ENCODE peak calls at places on chromosome 6, in six cellular contexts. M is GM23248, C is psoas muscle, Z is PC-9, O is caudate nucleus, H is brain microvascular endothelial cell. T is an unnamed sample.

GRCh38 chr6:109795994-109796555 is 105.0 kb downstream of the FIG4 start:
- DNase-seq in M (peak), C (no peak), Z (no peak), O (no peak), H (peak), T (no peak)

GRCh38 chr6:160398674-160399271 is 50.6 kb downstream of the SLC22A3 start:
- DNase-seq in M (peak), C (no peak), Z (no peak), O (no peak), H (peak), T (no peak)

GRCh38 chr6:72272958-72273357 is 348.9 kb upstream of the KCNQ5 start:
- DNase-seq in M (peak), C (no peak), Z (no peak), O (no peak), H (peak), T (no peak)

GRCh38 chr6:9204171-9204570 is 768.8 kb upstream of the SLC35B3 start:
- DNase-seq in M (peak), C (no peak), Z (peak), O (no peak), H (peak), T (no peak)

GRCh38 chr6:104754788-104755409 is 104.8 kb downstream of the HACE1 start:
- DNase-seq in M (no peak), C (no peak), Z (no peak), O (no peak), H (no peak), T (no peak)

GRCh38 chr6:66902457-66902856 is 1195.4 kb upstream of the EYS start:
- DNase-seq in M (no peak), C (no peak), Z (no peak), O (no peak), H (no peak), T (no peak)

GRCh38 chr6:3227363-3228045 is at the start of gene TUBB2B:
- DNase-seq in M (peak), C (peak), Z (no peak), O (peak), H (no peak), T (peak)

GRCh38 chr6:29517728-29518440 is 30.1 kb upstream of the MAS1L start:
- DNase-seq in M (no peak), C (no peak), Z (no peak), O (no peak), H (no peak), T (no peak)

GRCh38 chr6:85078071-85078470 is 313.7 kb upstream of the TBX18 start:
- DNase-seq in M (peak), C (no peak), Z (peak), O (no peak), H (peak), T (peak)

DNA sequence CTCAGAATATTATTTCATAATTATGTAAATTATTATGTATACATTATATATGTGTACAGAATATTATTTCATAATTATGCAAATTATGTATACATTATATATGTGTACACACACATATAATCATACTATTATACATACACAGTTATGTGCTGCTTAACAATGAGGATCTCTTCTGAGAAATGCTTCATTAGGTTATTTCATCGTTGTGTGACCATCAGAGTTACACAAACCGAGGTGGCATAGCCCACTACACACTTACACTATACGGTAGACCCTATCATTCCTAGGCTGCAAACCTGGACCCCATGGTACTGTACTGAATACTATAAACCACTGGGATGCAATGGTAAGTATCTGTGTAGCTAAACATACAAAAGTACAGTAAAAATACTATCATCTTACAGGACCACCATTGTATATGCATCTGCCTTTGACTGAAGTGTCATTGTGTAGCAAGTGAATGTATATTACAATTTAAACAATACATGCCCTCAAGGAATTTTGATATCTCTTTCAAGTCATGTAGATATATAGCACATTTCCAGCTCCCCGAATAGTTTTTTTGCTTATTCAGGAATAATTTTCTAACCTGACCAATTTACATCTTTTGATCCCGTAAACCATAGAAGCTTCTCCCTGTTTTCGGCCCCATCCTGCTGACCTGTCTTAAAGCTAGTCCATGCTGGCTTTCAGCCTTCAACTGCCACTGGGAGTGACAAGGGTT is 71.2 kb downstream of the TMEM170B start:
- DNase-seq in M (no peak), C (no peak), Z (no peak), O (no peak), H (no peak), T (no peak)
- H3K27ac ChIP-seq in M (peak), C (peak), Z (no peak), O (no peak), H (peak), T (peak)

DNA sequence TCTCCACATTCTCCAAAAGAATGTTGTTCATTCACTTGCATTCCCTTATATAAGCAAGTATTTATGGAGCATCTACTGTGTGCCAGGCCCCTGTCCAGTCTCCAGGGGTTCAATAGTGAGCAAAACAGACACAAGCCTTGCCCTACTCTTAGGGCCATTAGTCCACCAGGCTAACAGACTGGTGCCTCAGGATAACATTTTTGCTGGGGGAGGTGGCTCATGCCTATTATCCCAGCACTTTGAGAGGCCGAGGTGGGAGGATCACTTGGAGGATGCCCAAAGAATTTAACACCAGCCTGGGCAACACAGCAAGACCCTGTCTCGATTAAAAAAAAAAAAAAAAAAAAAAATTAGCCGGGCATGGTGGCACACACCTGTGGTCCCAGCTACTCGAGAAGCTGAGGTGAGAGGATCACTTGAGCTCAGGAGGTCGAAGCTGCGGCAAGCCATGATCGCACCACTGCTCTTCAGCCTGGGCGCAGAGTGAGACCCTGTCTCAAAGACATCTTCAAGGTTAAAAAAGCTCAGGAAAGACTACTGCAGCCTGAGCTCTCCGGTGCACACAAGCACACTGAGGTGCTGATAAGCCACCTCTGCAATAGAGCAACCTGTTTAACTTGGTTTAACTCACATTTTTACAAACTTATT is 19.9 kb downstream of the CAPN11 start:
- DNase-seq in M (no peak), C (no peak), Z (no peak), O (no peak), H (no peak), T (no peak)
- H3K27ac ChIP-seq in M (peak), C (no peak), Z (no peak), O (no peak), H (peak), T (no peak)

GRCh38 chr6:138248878-138249277 is 30.6 kb upstream of the PBOV1 start:
- DNase-seq in M (no peak), C (no peak), Z (no peak), O (no peak), H (no peak), T (no peak)
- H3K27ac ChIP-seq in M (no peak), C (no peak), Z (no peak), O (no peak), H (no peak), T (no peak)

GRCh38 chr6:143742955-143743255 is 65.1 kb downstream of the PHACTR2 start:
- DNase-seq in M (no peak), C (no peak), Z (no peak), O (no peak), H (no peak), T (no peak)
- H3K27ac ChIP-seq in M (no peak), C (peak), Z (no peak), O (no peak), H (no peak), T (peak)

GRCh38 chr6:47836639-47837038 is 54.8 kb downstream of the OPN5 start:
- DNase-seq in M (no peak), C (no peak), Z (no peak), O (no peak), H (no peak), T (no peak)
- H3K27ac ChIP-seq in M (no peak), C (no peak), Z (no peak), O (no peak), H (no peak), T (no peak)

DNA sequence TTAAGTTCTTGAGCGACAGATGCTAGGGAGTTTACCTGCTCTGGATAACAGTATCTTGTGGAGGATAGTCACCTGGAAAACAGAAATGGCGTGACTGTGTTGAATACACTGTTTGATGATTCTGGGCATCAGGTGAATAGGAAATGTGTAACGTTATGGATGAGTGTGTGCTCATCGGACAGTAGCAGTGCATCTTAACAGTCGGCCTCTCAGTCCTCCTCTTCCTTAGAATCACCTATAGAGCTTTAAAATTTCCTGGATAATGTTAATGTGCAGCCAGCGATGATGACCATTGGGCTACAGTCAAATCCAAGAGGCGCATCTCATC is 217.7 kb downstream of the OR2B2 start:
- DNase-seq in M (no peak), C (no peak), Z (no peak), O (no peak), H (no peak), T (no peak)
- H3K27ac ChIP-seq in M (no peak), C (no peak), Z (peak), O (no peak), H (no peak), T (no peak)

GRCh38 chr6:82362868-82363267 is 749 bp upstream of the TPBG start:
- DNase-seq in M (peak), C (peak), Z (no peak), O (no peak), H (peak), T (peak)
- H3K27ac ChIP-seq in M (peak), C (no peak), Z (peak), O (peak), H (no peak), T (peak)